ENCODE peak calls at places on chromosomes 11 and 22, in eight cellular contexts. Y, T, L, R, P, S, J and G are unnamed samples.

GRCh38 chr11:104892723-104893511 is 5.3 kb downstream of the CASP12 start:
- DNase-seq in Y (no peak), T (no peak), L (peak; percentile 26), R (no peak), P (no peak), S (no peak), J (no peak), G (no peak)

GRCh38 chr11:64007160-64007628 is 21.0 kb downstream of the OTUB1 start:
- DNase-seq in Y (no peak), T (no peak), L (peak; percentile 36), R (no peak), P (no peak), S (no peak), J (no peak), G (no peak)

GRCh38 chr11:118079507-118079906 is 2.6 kb downstream of the TMPRSS4 start:
- DNase-seq in Y (no peak), T (no peak), L (no peak), R (no peak), P (no peak), S (no peak), J (no peak), G (no peak)

GRCh38 chr22:38462960-38463784 is 4.7 kb upstream of the KDELR3 start:
- DNase-seq in Y (no peak), T (peak; percentile 68), L (no peak), R (no peak), P (no peak), S (peak; percentile 54), J (no peak), G (no peak)

GRCh38 chr22:32476286-32476685 is 1.7 kb downstream of the FBXO7 start:
- DNase-seq in Y (no peak), T (no peak), L (peak; percentile 2), R (no peak), P (no peak), S (no peak), J (no peak), G (no peak)

GRCh38 chr11:1782831-1783724 is 19.4 kb upstream of the CTSD start:
- DNase-seq in Y (no peak), T (no peak), L (peak; percentile 56), R (no peak), P (peak; percentile 81), S (no peak), J (no peak), G (no peak)

GRCh38 chr22:30318773-30319419 is 7.8 kb downstream of the TBC1D10A start:
- DNase-seq in Y (no peak), T (no peak), L (no peak), R (no peak), P (no peak), S (no peak), J (no peak), G (no peak)

GRCh38 chr22:42699281-42699681 is 21.4 kb downstream of the A4GALT start:
- DNase-seq in Y (no peak), T (no peak), L (peak; percentile 73), R (no peak), P (no peak), S (peak; percentile 49), J (no peak), G (no peak)

GRCh38 chr22:42964994-42965699 is 49.8 kb downstream of the PACSIN2 start:
- DNase-seq in Y (no peak), T (no peak), L (no peak), R (no peak), P (no peak), S (no peak), J (no peak), G (no peak)

GRCh38 chr11:35792148-35792845 is 129.7 kb downstream of the TRIM44 start:
- DNase-seq in Y (no peak), T (no peak), L (no peak), R (no peak), P (no peak), S (no peak), J (no peak), G (no peak)

GRCh38 chr22:25884121-25884520 is 142.1 kb downstream of the MYO18B start:
- DNase-seq in Y (no peak), T (no peak), L (no peak), R (no peak), P (no peak), S (no peak), J (no peak), G (no peak)

GRCh38 chr11:80955588-80955987 is 1514.8 kb upstream of the TENM4 start:
- DNase-seq in Y (no peak), T (no peak), L (no peak), R (no peak), P (no peak), S (no peak), J (no peak), G (no peak)

GRCh38 chr11:74330065-74330858 is 18.8 kb upstream of the P4HA3 start:
- DNase-seq in Y (peak; percentile 29), T (no peak), L (peak; percentile 10), R (no peak), P (no peak), S (no peak), J (no peak), G (no peak)

GRCh38 chr11:27754035-27755017 is 54.1 kb upstream of the BDNF start:
- DNase-seq in Y (no peak), T (no peak), L (peak; percentile 86), R (no peak), P (no peak), S (no peak), J (no peak), G (peak; percentile 1)

GRCh38 chr11:12213920-12214319 is 103.5 kb downstream of the MICAL2 start:
- DNase-seq in Y (no peak), T (no peak), L (peak; percentile 18), R (no peak), P (no peak), S (no peak), J (no peak), G (no peak)

GRCh38 chr11:32056445-32056844 is 34.4 kb upstream of the RCN1 start:
- DNase-seq in Y (no peak), T (no peak), L (no peak), R (no peak), P (no peak), S (no peak), J (no peak), G (no peak)

GRCh38 chr11:66593303-66593635 is 284 bp downstream of the CCS start:
- DNase-seq in Y (no peak), T (no peak), L (no peak), R (no peak), P (no peak), S (no peak), J (no peak), G (no peak)

GRCh38 chr22:30005213-30005857 is 74.9 kb upstream of the HORMAD2 start:
- DNase-seq in Y (no peak), T (peak; percentile 75), L (peak; percentile 82), R (peak; percentile 74), P (peak; percentile 31), S (peak; percentile 82), J (peak; percentile 70), G (no peak)

GRCh38 chr11:1160231-1161101 is 2.7 kb downstream of the MUC5AC start:
- DNase-seq in Y (no peak), T (peak; percentile 53), L (no peak), R (no peak), P (no peak), S (peak; percentile 50), J (no peak), G (no peak)

GRCh38 chr11:64766881-64767280 is 7.1 kb upstream of the PYGM start:
- DNase-seq in Y (no peak), T (peak; percentile 56), L (no peak), R (no peak), P (no peak), S (peak; percentile 59), J (no peak), G (no peak)

GRCh38 chr22:39943366-39943765 is 16.8 kb upstream of the TMA7B start:
- DNase-seq in Y (no peak), T (no peak), L (no peak), R (no peak), P (no peak), S (no peak), J (no peak), G (no peak)

GRCh38 chr22:27075891-27076290 is 418.5 kb downstream of the MIAT start:
- DNase-seq in Y (no peak), T (no peak), L (no peak), R (no peak), P (no peak), S (no peak), J (no peak), G (no peak)
- H3K27me3 ChIP-seq in Y (peaks cover 34% of the 10 kb centered on the region), T (peaks cover 11% of the 10 kb centered on the region), L (peaks cover 10% of the 10 kb centered on the region), R (no peaks in the 10 kb centered on the region), P (no peaks in the 10 kb centered on the region), S (no peaks in the 10 kb centered on the region), J (no peaks in the 10 kb centered on the region), G (peaks cover 34% of the 10 kb centered on the region)

GRCh38 chr11:69834811-69835800 is 15.9 kb upstream of the FGF3 start:
- DNase-seq in Y (no peak), T (peak; percentile 52), L (no peak), R (no peak), P (no peak), S (no peak), J (no peak), G (no peak)
- H3K27me3 ChIP-seq in Y (peaks cover 24% of the 10 kb centered on the region), T (peaks cover 50% of the 10 kb centered on the region), L (peaks cover 40% of the 10 kb centered on the region), R (no peaks in the 10 kb centered on the region), P (peaks cover 5% of the 10 kb centered on the region), S (no peaks in the 10 kb centered on the region), J (no peaks in the 10 kb centered on the region), G (peaks cover 43% of the 10 kb centered on the region)

GRCh38 chr22:20632082-20632481 is 124.7 kb downstream of the MED15 start:
- DNase-seq in Y (no peak), T (no peak), L (no peak), R (no peak), P (no peak), S (no peak), J (no peak), G (no peak)
- H3K27me3 ChIP-seq in Y (peaks cover 8% of the 10 kb centered on the region), T (no peaks in the 10 kb centered on the region), L (peaks cover 3% of the 10 kb centered on the region), R (no peaks in the 10 kb centered on the region), P (no peaks in the 10 kb centered on the region), S (no peaks in the 10 kb centered on the region), J (no peaks in the 10 kb centered on the region), G (peaks cover 33% of the 10 kb centered on the region)

GRCh38 chr11:119876841-119877240 is 147.8 kb upstream of the NECTIN1 start:
- DNase-seq in Y (no peak), T (peak; percentile 33), L (no peak), R (no peak), P (no peak), S (no peak), J (no peak), G (no peak)

GRCh38 chr11:119882316-119882715 is 153.3 kb upstream of the NECTIN1 start:
- DNase-seq in Y (no peak), T (no peak), L (no peak), R (no peak), P (no peak), S (no peak), J (no peak), G (no peak)

GRCh38 chr11:119878990-119879389 is 150.0 kb upstream of the NECTIN1 start:
- DNase-seq in Y (no peak), T (no peak), L (no peak), R (no peak), P (no peak), S (no peak), J (no peak), G (no peak)

GRCh38 chr11:119880873-119881272 is 151.9 kb upstream of the NECTIN1 start:
- DNase-seq in Y (no peak), T (peak; percentile 8), L (no peak), R (no peak), P (no peak), S (no peak), J (no peak), G (no peak)

GRCh38 chr11:119880143-119880542 is 151.1 kb upstream of the NECTIN1 start:
- DNase-seq in Y (no peak), T (peak; percentile 38), L (no peak), R (no peak), P (no peak), S (no peak), J (no peak), G (no peak)
- H3K27me3 ChIP-seq in Y (peaks cover 45% of the 10 kb centered on the region), T (peaks cover 6% of the 10 kb centered on the region), L (no peaks in the 10 kb centered on the region), R (no peaks in the 10 kb centered on the region), P (peaks cover 6% of the 10 kb centered on the region), S (no peaks in the 10 kb centered on the region), J (no peaks in the 10 kb centered on the region), G (peaks cover 11% of the 10 kb centered on the region)